ENCODE peak calls at places on chromosomes 4 and X, in four cellular contexts. F is ovary, N is lower lobe of right lung, V is fibroblast of lung. Y is an unnamed sample. For H3K9me3, the result is how much of the 10 kb centered on the place peaks cover.

GRCh38 chrX:72274526-72274925 is 2.5 kb downstream of the RPS4X start:
- DNase-seq in F (no peak), N (no peak), V (peak), Y (no peak)

GRCh38 chr4:163694385-163694784 is 199.9 kb downstream of the TMA16 start:
- DNase-seq in F (no peak), N (no peak), V (peak), Y (no peak)

GRCh38 chr4:94889961-94890360 is 132.2 kb downstream of the BMPR1B start:
- DNase-seq in F (no peak), N (no peak), V (peak), Y (no peak)

GRCh38 chrX:103554687-103555417 is 30.5 kb upstream of the TCEAL4 start:
- DNase-seq in F (no peak), N (no peak), V (peak), Y (no peak)

GRCh38 chrX:9241427-9241826 is 207.5 kb upstream of the FAM9B start:
- DNase-seq in F (no peak), N (no peak), V (no peak), Y (no peak)

GRCh38 chr4:82799006-82799881 is 648 bp upstream of the SCD5 start:
- DNase-seq in F (peak), N (no peak), V (no peak), Y (no peak)

GRCh38 chr4:146335763-146336412 is 121.5 kb downstream of the REELD1 start:
- DNase-seq in F (no peak), N (no peak), V (no peak), Y (no peak)

GRCh38 chrX:47264507-47265173 is 31.8 kb downstream of the USP11 start:
- DNase-seq in F (no peak), N (no peak), V (peak), Y (no peak)

GRCh38 chr4:110475881-110476818 is at the start of gene ENPEP:
- DNase-seq in F (no peak), N (no peak), V (peak), Y (no peak)

GRCh38 chrX:17590892-17591740 is 146.2 kb upstream of the SCML1 start:
- DNase-seq in F (peak), N (peak), V (peak), Y (no peak)

GRCh38 chr4:53863731-53864130 is 200.7 kb downstream of the CHIC2 start:
- DNase-seq in F (no peak), N (no peak), V (peak), Y (no peak)

GRCh38 chr4:15438939-15439524 is 11.2 kb downstream of the C1QTNF7 start:
- DNase-seq in F (no peak), N (no peak), V (peak), Y (no peak)

GRCh38 chr4:13481569-13481968 is 2.6 kb downstream of the RAB28 start:
- DNase-seq in F (no peak), N (no peak), V (peak), Y (no peak)

GRCh38 chrX:124530803-124531202 is 184.4 kb downstream of the SH2D1A start:
- DNase-seq in F (no peak), N (no peak), V (no peak), Y (no peak)

GRCh38 chr4:20529681-20530080 is 170.6 kb upstream of the PACRGL start:
- DNase-seq in F (no peak), N (no peak), V (no peak), Y (no peak)

GRCh38 chrX:130144509-130144908 is 21.1 kb downstream of the AIFM1 start:
- DNase-seq in F (no peak), N (no peak), V (peak), Y (no peak)

GRCh38 chr4:153684182-153685073 is at the start of gene TLR2:
- DNase-seq in F (peak), N (peak), V (peak), Y (peak)

GRCh38 chr4:150150545-150151156 is 72.4 kb downstream of the DCLK2 start:
- DNase-seq in F (no peak), N (no peak), V (no peak), Y (no peak)

GRCh38 chrX:112612558-112612957 is 67.2 kb downstream of the LHFPL1 start:
- DNase-seq in F (no peak), N (no peak), V (peak), Y (no peak)

GRCh38 chrX:70016513-70016912 is 33.2 kb downstream of the AWAT2 start:
- DNase-seq in F (no peak), N (no peak), V (no peak), Y (no peak)

GRCh38 chr4:109576462-109576861 is 16.4 kb downstream of the MCUB start:
- DNase-seq in F (no peak), N (no peak), V (peak), Y (no peak)

GRCh38 chrX:11105080-11105479 is 6.1 kb upstream of the HCCS start:
- DNase-seq in F (no peak), N (no peak), V (peak), Y (no peak)

GRCh38 chr4:71187399-71188196 is 151.2 kb upstream of the SLC4A4 start:
- DNase-seq in F (no peak), N (peak), V (peak), Y (peak)

GRCh38 chr4:69970071-69970470 is 4.5 kb upstream of the CSN2 start:
- DNase-seq in F (no peak), N (no peak), V (no peak), Y (no peak)

GRCh38 chr4:129092636-129093172 is 635 bp downstream of the SCLT1 start:
- DNase-seq in F (no peak), N (no peak), V (peak), Y (no peak)

GRCh38 chr4:55170462-55170861 is 45.1 kb upstream of the KDR start:
- DNase-seq in F (no peak), N (no peak), V (no peak), Y (no peak)

GRCh38 chrX:109629310-109629709 is 4.3 kb upstream of the KCNE5 start:
- DNase-seq in F (no peak), N (no peak), V (no peak), Y (no peak)

GRCh38 chr4:133379681-133380438 is 230.8 kb downstream of the PCDH10 start:
- DNase-seq in F (no peak), N (no peak), V (no peak), Y (no peak)

GRCh38 chrX:44572340-44572938 is 29.8 kb upstream of the FUNDC1 start:
- DNase-seq in F (no peak), N (no peak), V (no peak), Y (no peak)

GRCh38 chrX:131747173-131747572 is 203.3 kb downstream of the OR13H1 start:
- DNase-seq in F (peak), N (no peak), V (peak), Y (peak)

GRCh38 chr4:124745988-124746801 is 33.7 kb upstream of the ANKRD50 start:
- DNase-seq in F (peak), N (no peak), V (no peak), Y (no peak)

GRCh38 chr4:93730251-93730650 is 98.3 kb upstream of the ATOH1 start:
- DNase-seq in F (no peak), N (no peak), V (no peak), Y (no peak)

GRCh38 chrX:133523094-133523493 is 107.8 kb upstream of the GPC4 start:
- DNase-seq in F (no peak), N (peak), V (peak), Y (no peak)

GRCh38 chrX:46912098-46912672 is at the start of gene JADE3:
- DNase-seq in F (peak), N (peak), V (peak), Y (peak)

GRCh38 chr4:47209833-47210232 is 178.5 kb downstream of the GABRB1 start:
- DNase-seq in F (no peak), N (no peak), V (peak), Y (no peak)

GRCh38 chr4:156889616-156890594 is 81.7 kb downstream of the PDGFC start:
- DNase-seq in F (peak), N (no peak), V (peak), Y (no peak)

GRCh38 chr4:12965334-12965733 is 518.8 kb downstream of the RAB28 start:
- DNase-seq in F (no peak), N (no peak), V (no peak), Y (no peak)

GRCh38 chr4:82753238-82753637 is 45.4 kb downstream of the SCD5 start:
- DNase-seq in F (no peak), N (no peak), V (no peak), Y (peak)

GRCh38 chr4:76305971-76306881 is at the start of gene STBD1:
- DNase-seq in F (peak), N (peak), V (peak), Y (peak)

GRCh38 chr4:168835880-168836454 is 174.1 kb downstream of the CBR4 start:
- DNase-seq in F (no peak), N (no peak), V (no peak), Y (no peak)
- H3K4me3 ChIP-seq in F (peak), N (peak), V (no peak), Y (no peak)

DNA sequence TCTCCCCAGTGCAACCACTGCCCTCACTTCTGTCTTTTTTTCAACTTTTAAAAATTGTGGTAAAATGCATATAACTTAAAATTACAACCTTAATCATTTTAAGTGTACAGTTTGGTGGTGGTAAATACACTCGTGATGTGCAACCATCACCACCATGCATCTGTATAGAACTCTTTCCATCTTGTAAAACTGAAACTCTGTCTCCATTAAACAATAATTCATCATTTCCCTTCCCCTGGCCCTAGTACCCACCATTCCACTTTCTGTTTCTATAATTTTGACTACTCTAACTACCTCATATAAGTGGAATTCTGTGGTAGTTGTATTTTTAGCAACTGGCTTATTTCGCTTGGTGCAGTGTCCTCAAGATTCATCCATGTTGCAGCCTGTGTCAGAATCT is 6.8 kb upstream of the CTBP1 start:
- DNase-seq in F (no peak), N (no peak), V (no peak), Y (no peak)
- H3K9me3 ChIP-seq in F (under half), N (under half), V (under half), Y (under half)

GRCh38 chr4:11647433-11647832 is 218.7 kb upstream of the HS3ST1 start:
- DNase-seq in F (no peak), N (no peak), V (no peak), Y (no peak)

GRCh38 chr4:11650801-11651596 is 222.3 kb upstream of the HS3ST1 start:
- DNase-seq in F (peak), N (no peak), V (peak), Y (no peak)
- H3K4me3 ChIP-seq in F (no peak), N (no peak), V (peak), Y (no peak)

GRCh38 chrX:58044130-58044529 is 133.9 kb upstream of the ZXDA start:
- DNase-seq in F (no peak), N (no peak), V (no peak), Y (no peak)
- H3K9me3 ChIP-seq in F (under half), N (under half), V (under half), Y (under half)

DNA sequence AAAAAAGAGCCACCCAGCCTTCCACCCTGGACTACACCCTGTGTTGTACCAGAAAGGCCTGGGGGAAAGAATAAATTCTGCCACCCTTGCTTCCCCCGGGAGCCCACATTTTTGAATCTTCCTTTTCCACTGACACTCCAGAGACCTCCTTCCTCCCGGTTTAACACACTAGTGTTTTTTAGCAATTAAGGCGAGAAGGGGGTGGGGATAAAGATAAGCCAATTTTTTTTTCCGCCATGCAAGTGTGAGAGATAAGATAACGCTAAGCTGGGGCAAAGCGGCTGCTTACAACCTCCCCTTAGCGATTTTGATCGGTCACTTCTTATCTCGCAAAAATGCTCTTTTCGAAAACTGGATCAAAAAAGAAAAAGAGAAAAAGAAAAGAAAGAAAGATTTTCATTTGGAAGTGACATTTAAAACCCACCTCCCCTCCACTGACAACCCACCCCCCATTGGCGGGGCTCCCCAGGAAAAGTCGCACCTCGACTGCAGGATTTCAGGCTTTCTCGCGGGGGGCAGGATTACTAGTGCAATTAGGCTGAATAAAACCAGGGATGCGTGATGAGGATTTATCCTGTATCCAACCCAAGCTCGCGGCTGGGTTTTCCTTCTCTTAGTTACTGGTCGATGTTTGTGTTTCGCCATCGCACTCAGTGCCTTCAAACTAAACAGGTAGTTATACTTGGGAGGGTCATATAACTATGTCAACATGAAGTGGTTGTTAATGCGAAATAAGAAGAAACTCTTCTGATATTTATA is 6.0 kb upstream of the BCOR start:
- DNase-seq in F (no peak), N (no peak), V (no peak), Y (no peak)
- H3K4me3 ChIP-seq in F (no peak), N (no peak), V (no peak), Y (no peak)

GRCh38 chrX:1451676-1452496 is 823 bp downstream of the ASMTL start:
- DNase-seq in F (peak), N (no peak), V (no peak), Y (peak)

GRCh38 chrX:1449581-1450149 is 3.0 kb downstream of the ASMTL start:
- DNase-seq in F (no peak), N (no peak), V (no peak), Y (no peak)

GRCh38 chrX:1450381-1451161 is 2.1 kb downstream of the ASMTL start:
- DNase-seq in F (no peak), N (no peak), V (no peak), Y (peak)

GRCh38 chrX:1451251-1451675 is 1.4 kb downstream of the ASMTL start:
- DNase-seq in F (no peak), N (no peak), V (no peak), Y (no peak)

GRCh38 chrX:1448793-1449580 is 3.7 kb downstream of the ASMTL start:
- DNase-seq in F (no peak), N (peak), V (no peak), Y (peak)
- H3K9me3 ChIP-seq in F (under half), N (under half), V (under half), Y (under half)

DNA sequence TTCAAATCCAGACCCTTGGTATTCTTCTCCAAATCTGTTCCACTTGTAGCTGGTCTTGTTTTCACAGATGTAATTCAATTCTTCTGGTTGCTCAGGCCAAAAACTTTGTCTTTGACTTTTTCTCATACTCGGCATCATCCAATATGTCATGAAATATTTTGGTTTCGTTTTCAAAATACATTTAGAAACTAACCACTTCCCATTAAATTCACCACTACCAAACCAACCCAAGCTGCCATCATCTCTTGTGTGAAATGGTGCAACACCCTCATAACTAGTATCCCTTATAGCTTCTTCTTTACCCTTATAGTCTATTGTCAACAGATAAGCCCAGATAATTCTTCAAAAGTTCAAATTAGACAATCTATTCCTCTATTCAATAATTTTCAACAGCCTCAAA is 192.1 kb downstream of the PRR32 start:
- DNase-seq in F (no peak), N (no peak), V (no peak), Y (no peak)
- H3K4me3 ChIP-seq in F (no peak), N (no peak), V (no peak), Y (no peak)

GRCh38 chrX:43562372-43562771 is 93.7 kb upstream of the MAOA start:
- DNase-seq in F (no peak), N (no peak), V (no peak), Y (no peak)

GRCh38 chrX:43556207-43556606 is 99.9 kb upstream of the MAOA start:
- DNase-seq in F (no peak), N (peak), V (no peak), Y (no peak)

GRCh38 chrX:43557792-43558191 is 98.3 kb upstream of the MAOA start:
- DNase-seq in F (peak), N (peak), V (peak), Y (no peak)

GRCh38 chrX:43559643-43560042 is 96.5 kb upstream of the MAOA start:
- DNase-seq in F (peak), N (no peak), V (peak), Y (no peak)

DNA sequence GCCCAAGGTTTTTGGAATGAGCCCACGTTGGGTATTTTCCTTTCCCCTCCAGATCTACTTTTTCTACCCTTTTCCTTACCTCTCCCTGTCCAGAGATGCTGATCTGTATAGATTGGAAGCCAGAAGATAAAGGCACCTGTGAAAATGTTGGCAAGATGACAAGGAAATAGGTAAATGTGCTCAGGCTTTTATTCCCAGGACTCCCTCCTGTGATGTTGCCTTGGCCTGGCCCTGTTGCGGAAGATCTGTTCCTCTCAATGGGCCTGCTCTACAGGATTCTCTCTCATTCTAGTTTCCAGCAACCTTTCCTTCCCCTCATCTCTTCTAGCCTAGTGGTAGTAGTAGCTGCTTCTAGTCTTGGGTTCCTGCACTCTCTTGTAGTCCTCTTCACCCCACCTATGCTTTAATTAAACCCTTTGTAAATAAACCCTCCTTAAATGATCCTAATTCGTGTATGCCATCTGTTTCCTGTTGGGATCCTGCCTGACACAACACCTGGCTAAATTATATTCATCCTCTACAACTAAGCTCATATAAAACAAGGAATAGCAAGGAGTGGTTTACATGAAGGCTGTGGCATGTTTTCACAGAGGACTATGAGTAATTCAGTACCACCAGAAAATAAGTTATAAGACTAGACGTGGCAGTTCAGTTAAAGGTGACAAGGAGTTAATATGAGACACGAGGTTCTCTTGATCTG is 95.7 kb upstream of the MAOA start:
- DNase-seq in F (no peak), N (no peak), V (no peak), Y (no peak)
- H3K9me3 ChIP-seq in F (under half), N (under half), V (under half), Y (under half)

GRCh38 chrX:36957425-36958328 is 50.5 kb upstream of the FAM47C start:
- DNase-seq in F (no peak), N (peak), V (peak), Y (no peak)
- H3K4me3 ChIP-seq in F (no peak), N (peak), V (peak), Y (peak)

DNA sequence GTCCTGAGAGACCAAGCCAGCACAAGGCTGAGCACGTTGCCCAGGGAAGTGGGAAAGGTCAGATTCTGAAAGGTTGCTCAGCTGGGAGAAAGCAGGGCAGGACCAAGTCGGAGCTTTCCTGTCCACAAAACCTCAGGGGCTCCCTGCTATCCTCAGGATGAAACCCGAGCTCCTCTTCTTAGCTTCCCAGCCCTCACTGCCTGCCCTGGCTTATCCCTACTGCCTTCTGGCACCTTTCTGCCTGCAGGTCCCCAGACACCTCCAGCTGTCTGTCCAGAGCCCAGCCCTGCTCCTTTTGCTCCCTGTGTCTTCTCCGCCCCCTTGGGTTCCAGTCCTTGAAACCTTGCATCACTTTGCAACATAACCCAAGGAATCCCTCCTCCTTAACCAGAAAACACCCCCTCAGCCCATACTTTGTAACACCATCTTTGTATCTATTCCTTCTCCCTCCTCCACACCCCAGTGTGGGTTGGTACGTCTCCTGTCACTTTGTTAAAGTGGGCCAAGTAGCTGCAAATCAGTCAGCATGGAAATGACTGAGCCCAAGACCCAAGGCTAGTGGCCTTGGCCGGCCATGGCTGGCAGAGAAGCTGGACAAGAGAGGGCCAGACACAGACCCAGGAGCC is 20.0 kb upstream of the PRRG3 start:
- DNase-seq in F (no peak), N (no peak), V (no peak), Y (no peak)
- H3K9me3 ChIP-seq in F (under half), N (under half), V (under half), Y (under half)

Y was measured in spleen.